ENCODE peak calls at places on chromosomes 16 and 17, in six cellular contexts. One of them, this sample, is unnamed.

GRCh38 chr16:54955757-54956156 is 25.1 kb downstream of the IRX5 start:
- DNase-seq in neuronal stem cell: no peak
- DNase-seq in left lung: no peak
- DNase-seq in IMR-90: no peak
- DNase-seq in HT1080: no peak
- DNase-seq in CD4-positive, CD25-positive, alpha-beta regulatory T cell: no peak
- DNase-seq in this sample: no peak

GRCh38 chr17:80969030-80969673 is 22.5 kb upstream of the CHMP6 start:
- DNase-seq in neuronal stem cell: no peak
- DNase-seq in left lung: peak
- DNase-seq in IMR-90: no peak
- DNase-seq in HT1080: no peak
- DNase-seq in CD4-positive, CD25-positive, alpha-beta regulatory T cell: no peak
- DNase-seq in this sample: no peak

GRCh38 chr16:78704421-78704820 is 605.0 kb downstream of the WWOX start:
- DNase-seq in neuronal stem cell: no peak
- DNase-seq in left lung: no peak
- DNase-seq in IMR-90: no peak
- DNase-seq in HT1080: no peak
- DNase-seq in CD4-positive, CD25-positive, alpha-beta regulatory T cell: no peak
- DNase-seq in this sample: no peak

GRCh38 chr17:78997231-78997741 is 12.3 kb downstream of the CANT1 start:
- DNase-seq in neuronal stem cell: no peak
- DNase-seq in left lung: no peak
- DNase-seq in IMR-90: no peak
- DNase-seq in HT1080: no peak
- DNase-seq in CD4-positive, CD25-positive, alpha-beta regulatory T cell: no peak
- DNase-seq in this sample: peak

GRCh38 chr17:8925141-8925540 is 40.4 kb downstream of the PIK3R5 start:
- DNase-seq in neuronal stem cell: no peak
- DNase-seq in left lung: no peak
- DNase-seq in IMR-90: no peak
- DNase-seq in HT1080: no peak
- DNase-seq in CD4-positive, CD25-positive, alpha-beta regulatory T cell: no peak
- DNase-seq in this sample: no peak

GRCh38 chr16:87829123-87829980 is 40.0 kb downstream of the SLC7A5 start:
- DNase-seq in neuronal stem cell: no peak
- DNase-seq in left lung: peak
- DNase-seq in IMR-90: no peak
- DNase-seq in HT1080: no peak
- DNase-seq in CD4-positive, CD25-positive, alpha-beta regulatory T cell: no peak
- DNase-seq in this sample: no peak

GRCh38 chr16:53055603-53056527 is 1.1 kb downstream of the CHD9 start:
- DNase-seq in neuronal stem cell: peak
- DNase-seq in left lung: no peak
- DNase-seq in IMR-90: peak
- DNase-seq in HT1080: peak
- DNase-seq in CD4-positive, CD25-positive, alpha-beta regulatory T cell: peak
- DNase-seq in this sample: no peak

GRCh38 chr17:66492080-66492479 is 189.7 kb downstream of the PRKCA start:
- DNase-seq in neuronal stem cell: no peak
- DNase-seq in left lung: no peak
- DNase-seq in IMR-90: no peak
- DNase-seq in HT1080: no peak
- DNase-seq in CD4-positive, CD25-positive, alpha-beta regulatory T cell: no peak
- DNase-seq in this sample: no peak

GRCh38 chr17:72590382-72590781 is 469.6 kb downstream of the SOX9 start:
- DNase-seq in neuronal stem cell: no peak
- DNase-seq in left lung: no peak
- DNase-seq in IMR-90: peak
- DNase-seq in HT1080: peak
- DNase-seq in CD4-positive, CD25-positive, alpha-beta regulatory T cell: no peak
- DNase-seq in this sample: no peak

GRCh38 chr16:70646260-70647241 is at the start of gene IL34:
- DNase-seq in neuronal stem cell: no peak
- DNase-seq in left lung: no peak
- DNase-seq in IMR-90: no peak
- DNase-seq in HT1080: no peak
- DNase-seq in CD4-positive, CD25-positive, alpha-beta regulatory T cell: no peak
- DNase-seq in this sample: no peak

GRCh38 chr17:81500026-81500425 is 12.6 kb downstream of the ACTG1 start:
- DNase-seq in neuronal stem cell: no peak
- DNase-seq in left lung: peak
- DNase-seq in IMR-90: no peak
- DNase-seq in HT1080: no peak
- DNase-seq in CD4-positive, CD25-positive, alpha-beta regulatory T cell: no peak
- DNase-seq in this sample: no peak

GRCh38 chr17:40532520-40533253 is 31.3 kb upstream of the TNS4 start:
- DNase-seq in neuronal stem cell: no peak
- DNase-seq in left lung: no peak
- DNase-seq in IMR-90: peak
- DNase-seq in HT1080: peak
- DNase-seq in CD4-positive, CD25-positive, alpha-beta regulatory T cell: no peak
- DNase-seq in this sample: no peak

GRCh38 chr17:10119203-10120112 is 78.9 kb downstream of the GAS7 start:
- DNase-seq in neuronal stem cell: no peak
- DNase-seq in left lung: peak
- DNase-seq in IMR-90: no peak
- DNase-seq in HT1080: peak
- DNase-seq in CD4-positive, CD25-positive, alpha-beta regulatory T cell: peak
- DNase-seq in this sample: no peak

GRCh38 chr16:71762186-71762585 is 37.7 kb upstream of the PHLPP2 start:
- DNase-seq in neuronal stem cell: no peak
- DNase-seq in left lung: no peak
- DNase-seq in IMR-90: peak
- DNase-seq in HT1080: peak
- DNase-seq in CD4-positive, CD25-positive, alpha-beta regulatory T cell: no peak
- DNase-seq in this sample: no peak

GRCh38 chr16:76535-77272 is 1.3 kb upstream of the MPG start:
- DNase-seq in neuronal stem cell: no peak
- DNase-seq in left lung: peak
- DNase-seq in IMR-90: peak
- DNase-seq in HT1080: peak
- DNase-seq in CD4-positive, CD25-positive, alpha-beta regulatory T cell: peak
- DNase-seq in this sample: peak

GRCh38 chr17:30148376-30148775 is 31.8 kb downstream of the NSRP1 start:
- DNase-seq in neuronal stem cell: no peak
- DNase-seq in left lung: no peak
- DNase-seq in IMR-90: no peak
- DNase-seq in HT1080: no peak
- DNase-seq in CD4-positive, CD25-positive, alpha-beta regulatory T cell: no peak
- DNase-seq in this sample: no peak

GRCh38 chr17:45740553-45741330 is 43.4 kb upstream of the CRHR1 start:
- DNase-seq in neuronal stem cell: peak
- DNase-seq in left lung: no peak
- DNase-seq in IMR-90: peak
- DNase-seq in HT1080: peak
- DNase-seq in CD4-positive, CD25-positive, alpha-beta regulatory T cell: peak
- DNase-seq in this sample: no peak

GRCh38 chr16:6684076-6684673 is 648.5 kb upstream of the RBFOX1 start:
- DNase-seq in neuronal stem cell: peak
- DNase-seq in left lung: no peak
- DNase-seq in IMR-90: no peak
- DNase-seq in HT1080: peak
- DNase-seq in CD4-positive, CD25-positive, alpha-beta regulatory T cell: peak
- DNase-seq in this sample: no peak

GRCh38 chr16:69077251-69077650 is 28.2 kb upstream of the HAS3 start:
- DNase-seq in neuronal stem cell: no peak
- DNase-seq in left lung: no peak
- DNase-seq in IMR-90: peak
- DNase-seq in HT1080: peak
- DNase-seq in CD4-positive, CD25-positive, alpha-beta regulatory T cell: no peak
- DNase-seq in this sample: no peak

GRCh38 chr16:70522216-70523000 is 946 bp downstream of the COG4 start:
- DNase-seq in neuronal stem cell: no peak
- DNase-seq in left lung: no peak
- DNase-seq in IMR-90: no peak
- DNase-seq in HT1080: no peak
- DNase-seq in CD4-positive, CD25-positive, alpha-beta regulatory T cell: peak
- DNase-seq in this sample: no peak

GRCh38 chr17:13864551-13864950 is 204.8 kb upstream of the COX10 start:
- DNase-seq in neuronal stem cell: no peak
- DNase-seq in left lung: no peak
- DNase-seq in IMR-90: peak
- DNase-seq in HT1080: peak
- DNase-seq in CD4-positive, CD25-positive, alpha-beta regulatory T cell: no peak
- DNase-seq in this sample: no peak

GRCh38 chr17:55304171-55304859 is 39.6 kb downstream of the HLF start:
- DNase-seq in neuronal stem cell: no peak
- DNase-seq in left lung: no peak
- DNase-seq in IMR-90: no peak
- DNase-seq in HT1080: no peak
- DNase-seq in CD4-positive, CD25-positive, alpha-beta regulatory T cell: no peak
- DNase-seq in this sample: no peak

GRCh38 chr17:40225151-40225550 is 6.0 kb downstream of the WIPF2 start:
- DNase-seq in neuronal stem cell: no peak
- DNase-seq in left lung: no peak
- DNase-seq in IMR-90: no peak
- DNase-seq in HT1080: no peak
- DNase-seq in CD4-positive, CD25-positive, alpha-beta regulatory T cell: no peak
- DNase-seq in this sample: no peak

GRCh38 chr17:6471531-6472465 is 27.5 kb downstream of the PIMREG start:
- DNase-seq in neuronal stem cell: peak
- DNase-seq in left lung: peak
- DNase-seq in IMR-90: peak
- DNase-seq in HT1080: peak
- DNase-seq in CD4-positive, CD25-positive, alpha-beta regulatory T cell: no peak
- DNase-seq in this sample: no peak

GRCh38 chr16:69851491-69852240 is 89.5 kb downstream of the WWP2 start:
- DNase-seq in neuronal stem cell: no peak
- DNase-seq in left lung: no peak
- DNase-seq in IMR-90: peak
- DNase-seq in HT1080: no peak
- DNase-seq in CD4-positive, CD25-positive, alpha-beta regulatory T cell: no peak
- DNase-seq in this sample: no peak

GRCh38 chr16:57427824-57428223 is 19.4 kb downstream of the CIAPIN1 start:
- DNase-seq in neuronal stem cell: no peak
- DNase-seq in left lung: no peak
- DNase-seq in IMR-90: peak
- DNase-seq in HT1080: no peak
- DNase-seq in CD4-positive, CD25-positive, alpha-beta regulatory T cell: no peak
- DNase-seq in this sample: no peak

GRCh38 chr17:40850287-40850972 is 16.6 kb downstream of the KRT12 start:
- DNase-seq in neuronal stem cell: no peak
- DNase-seq in left lung: no peak
- DNase-seq in IMR-90: peak
- DNase-seq in HT1080: no peak
- DNase-seq in CD4-positive, CD25-positive, alpha-beta regulatory T cell: no peak
- DNase-seq in this sample: no peak

GRCh38 chr16:88815901-88816589 is 4.3 kb upstream of the APRT start:
- DNase-seq in neuronal stem cell: no peak
- DNase-seq in left lung: peak
- DNase-seq in IMR-90: no peak
- DNase-seq in HT1080: peak
- DNase-seq in CD4-positive, CD25-positive, alpha-beta regulatory T cell: peak
- DNase-seq in this sample: no peak

GRCh38 chr16:10886739-10887269 is 9.8 kb downstream of the CIITA start:
- DNase-seq in neuronal stem cell: no peak
- DNase-seq in left lung: no peak
- DNase-seq in IMR-90: no peak
- DNase-seq in HT1080: no peak
- DNase-seq in CD4-positive, CD25-positive, alpha-beta regulatory T cell: no peak
- DNase-seq in this sample: no peak

GRCh38 chr16:3115561-3115960 is 3.2 kb downstream of the ZNF205 start:
- DNase-seq in neuronal stem cell: no peak
- DNase-seq in left lung: no peak
- DNase-seq in IMR-90: no peak
- DNase-seq in HT1080: no peak
- DNase-seq in CD4-positive, CD25-positive, alpha-beta regulatory T cell: no peak
- DNase-seq in this sample: peak

GRCh38 chr16:85347213-85347591 is 234.9 kb upstream of the CIBAR2 start:
- DNase-seq in neuronal stem cell: no peak
- DNase-seq in left lung: peak
- DNase-seq in IMR-90: no peak
- DNase-seq in HT1080: peak
- DNase-seq in CD4-positive, CD25-positive, alpha-beta regulatory T cell: no peak
- DNase-seq in this sample: no peak

GRCh38 chr17:83178533-83179201 is 99.3 kb downstream of the METRNL start:
- DNase-seq in neuronal stem cell: no peak
- DNase-seq in left lung: peak
- DNase-seq in IMR-90: no peak
- DNase-seq in HT1080: no peak
- DNase-seq in CD4-positive, CD25-positive, alpha-beta regulatory T cell: no peak
- DNase-seq in this sample: peak

This sample was measured in right lobe of liver.